ENCODE peak calls at places on chromosomes 13 and 19, in six cellular contexts. One of them, this sample, is unnamed.

GRCh38 chr13:102678339-102679122 is 16.3 kb downstream of the METTL21C start:
- DNase-seq in HAP-1: no peak
- DNase-seq in GM23248: no peak
- DNase-seq in stomach: no peak
- DNase-seq in neuronal stem cell: no peak
- DNase-seq in fibroblast of lung: no peak
- DNase-seq in this sample: no peak

GRCh38 chr19:10848208-10848843 is at the start of gene C19orf38:
- DNase-seq in HAP-1: no peak
- DNase-seq in GM23248: no peak
- DNase-seq in stomach: no peak
- DNase-seq in neuronal stem cell: no peak
- DNase-seq in fibroblast of lung: no peak
- DNase-seq in this sample: no peak

GRCh38 chr13:31951215-31951678 is 80.3 kb upstream of the FRY start:
- DNase-seq in HAP-1: no peak
- DNase-seq in GM23248: peak; percentile 33
- DNase-seq in stomach: peak; percentile 64
- DNase-seq in neuronal stem cell: no peak
- DNase-seq in fibroblast of lung: no peak
- DNase-seq in this sample: no peak

GRCh38 chr19:798415-799075 is 1.3 kb downstream of the PTBP1 start:
- DNase-seq in HAP-1: no peak
- DNase-seq in GM23248: peak; percentile 57
- DNase-seq in stomach: no peak
- DNase-seq in neuronal stem cell: no peak
- DNase-seq in fibroblast of lung: no peak
- DNase-seq in this sample: no peak

GRCh38 chr19:49689133-49690072 is at the start of gene ADM5:
- DNase-seq in HAP-1: no peak
- DNase-seq in GM23248: peak; percentile 51
- DNase-seq in stomach: peak; percentile 77
- DNase-seq in neuronal stem cell: no peak
- DNase-seq in fibroblast of lung: no peak
- DNase-seq in this sample: no peak

GRCh38 chr19:29658221-29658991 is 6.9 kb upstream of the PLEKHF1 start:
- DNase-seq in HAP-1: no peak
- DNase-seq in GM23248: peak; percentile 39
- DNase-seq in stomach: no peak
- DNase-seq in neuronal stem cell: no peak
- DNase-seq in fibroblast of lung: peak; percentile 55
- DNase-seq in this sample: no peak

GRCh38 chr13:99984134-99984462 is 2.5 kb downstream of the ZIC2 start:
- DNase-seq in HAP-1: no peak
- DNase-seq in GM23248: no peak
- DNase-seq in stomach: no peak
- DNase-seq in neuronal stem cell: no peak
- DNase-seq in fibroblast of lung: no peak
- DNase-seq in this sample: no peak

GRCh38 chr19:40465025-40465780 is at the start of gene BLVRB:
- DNase-seq in HAP-1: no peak
- DNase-seq in GM23248: peak; percentile 87
- DNase-seq in stomach: no peak
- DNase-seq in neuronal stem cell: no peak
- DNase-seq in fibroblast of lung: peak; percentile 71
- DNase-seq in this sample: peak; percentile 48

GRCh38 chr13:46165485-46166220 is 16.3 kb downstream of the LCP1 start:
- DNase-seq in HAP-1: no peak
- DNase-seq in GM23248: no peak
- DNase-seq in stomach: no peak
- DNase-seq in neuronal stem cell: no peak
- DNase-seq in fibroblast of lung: no peak
- DNase-seq in this sample: no peak

GRCh38 chr19:16841391-16841926 is 12.3 kb downstream of the SIN3B start:
- DNase-seq in HAP-1: no peak
- DNase-seq in GM23248: no peak
- DNase-seq in stomach: no peak
- DNase-seq in neuronal stem cell: no peak
- DNase-seq in fibroblast of lung: no peak
- DNase-seq in this sample: no peak

GRCh38 chr13:107788464-107789165 is 426.7 kb downstream of the LIG4 start:
- DNase-seq in HAP-1: no peak
- DNase-seq in GM23248: no peak
- DNase-seq in stomach: no peak
- DNase-seq in neuronal stem cell: no peak
- DNase-seq in fibroblast of lung: no peak
- DNase-seq in this sample: no peak

GRCh38 chr13:82803341-82803740 is 1078.9 kb downstream of the SLITRK1 start:
- DNase-seq in HAP-1: no peak
- DNase-seq in GM23248: peak; percentile 1
- DNase-seq in stomach: no peak
- DNase-seq in neuronal stem cell: no peak
- DNase-seq in fibroblast of lung: peak; percentile 21
- DNase-seq in this sample: peak; percentile 16

GRCh38 chr19:29393915-29394460 is 131.8 kb upstream of the VSTM2B start:
- DNase-seq in HAP-1: no peak
- DNase-seq in GM23248: no peak
- DNase-seq in stomach: no peak
- DNase-seq in neuronal stem cell: no peak
- DNase-seq in fibroblast of lung: no peak
- DNase-seq in this sample: no peak

GRCh38 chr13:51745236-51745635 is 58.7 kb downstream of the DHRS12 start:
- DNase-seq in HAP-1: no peak
- DNase-seq in GM23248: no peak
- DNase-seq in stomach: no peak
- DNase-seq in neuronal stem cell: no peak
- DNase-seq in fibroblast of lung: no peak
- DNase-seq in this sample: no peak

GRCh38 chr13:101763191-101763590 is 310.7 kb downstream of the ITGBL1 start:
- DNase-seq in HAP-1: no peak
- DNase-seq in GM23248: no peak
- DNase-seq in stomach: no peak
- DNase-seq in neuronal stem cell: no peak
- DNase-seq in fibroblast of lung: no peak
- DNase-seq in this sample: no peak

GRCh38 chr19:3556978-3557460 is 367 bp downstream of the MFSD12 start:
- DNase-seq in HAP-1: peak; percentile 58
- DNase-seq in GM23248: peak; percentile 72
- DNase-seq in stomach: peak; percentile 48
- DNase-seq in neuronal stem cell: no peak
- DNase-seq in fibroblast of lung: no peak
- DNase-seq in this sample: no peak

DNA sequence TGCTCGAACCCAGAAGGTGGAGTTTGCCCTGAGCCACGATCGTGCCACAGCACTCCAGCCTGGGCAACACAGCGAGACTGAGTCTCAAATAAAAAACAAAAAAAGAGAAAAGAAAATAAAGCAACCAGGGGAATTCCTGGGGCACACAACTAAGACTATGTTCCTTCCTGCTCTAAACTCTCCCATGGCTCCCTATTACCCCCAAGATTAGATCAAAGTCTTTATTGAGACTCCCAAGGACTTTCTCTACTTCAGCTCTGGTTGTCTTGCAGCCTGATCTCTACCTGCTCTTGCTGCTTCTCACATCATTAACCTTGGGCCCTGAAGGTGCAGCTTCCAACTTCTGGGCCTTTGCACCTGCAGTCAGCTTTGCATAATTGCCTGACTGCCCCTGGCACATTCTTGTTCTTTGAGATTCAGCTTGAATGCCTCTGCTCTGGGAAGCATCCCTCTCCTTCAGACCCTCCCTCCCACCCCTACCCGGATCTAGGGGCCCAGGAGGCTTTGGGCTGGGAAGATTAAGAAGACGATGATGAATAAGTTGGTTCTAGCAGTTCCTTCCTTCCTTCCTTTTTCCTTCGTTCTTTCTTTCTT is 16.8 kb upstream of the CERS4 start:
- DNase-seq in HAP-1: no peak
- DNase-seq in GM23248: no peak
- DNase-seq in stomach: no peak
- DNase-seq in neuronal stem cell: no peak
- DNase-seq in fibroblast of lung: no peak
- DNase-seq in this sample: no peak
- H3K4me3 ChIP-seq in HAP-1: no peak overlapping the region
- H3K4me3 ChIP-seq in GM23248: no peak overlapping the region
- H3K4me3 ChIP-seq in stomach: no peak overlapping the region
- H3K4me3 ChIP-seq in neuronal stem cell: no peak overlapping the region
- H3K4me3 ChIP-seq in fibroblast of lung: no peak overlapping the region
- H3K4me3 ChIP-seq in this sample: no peak overlapping the region

DNA sequence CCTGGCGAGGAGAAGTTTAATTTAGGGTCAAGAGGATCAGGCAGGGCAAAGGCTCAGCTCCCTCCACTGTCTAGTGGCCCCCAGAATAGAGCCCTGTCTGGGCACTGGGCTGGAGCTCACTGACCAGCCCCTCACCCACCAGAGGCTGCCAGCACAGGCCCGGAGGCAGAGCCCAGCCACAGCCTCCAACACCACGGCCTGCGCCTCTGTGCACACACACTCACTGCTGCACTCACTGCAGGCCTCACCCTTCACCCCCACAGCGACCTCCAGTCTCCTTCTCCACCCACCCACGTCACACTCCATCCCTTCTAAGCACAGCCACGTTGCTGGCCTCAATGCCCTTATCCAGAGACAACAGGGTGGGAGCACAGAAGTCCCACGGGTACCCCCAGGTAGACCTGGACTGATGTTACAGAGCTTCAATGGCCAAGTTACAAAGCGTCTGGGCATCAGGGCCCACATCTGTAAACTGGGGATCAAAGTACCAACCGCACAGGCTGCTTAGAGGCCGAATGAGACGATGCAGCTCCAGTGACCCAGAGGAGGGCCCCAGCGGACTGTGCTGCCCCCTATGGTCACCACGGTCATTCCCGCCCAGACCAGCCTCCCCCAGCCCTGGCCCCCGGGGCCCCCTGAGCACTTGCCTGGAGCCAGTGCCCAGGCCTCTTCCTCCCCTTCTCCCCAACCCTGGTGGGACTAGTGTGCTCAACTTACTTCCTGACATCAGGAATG is 4.5 kb upstream of the PRKD2 start:
- DNase-seq in HAP-1: no peak
- DNase-seq in GM23248: peak; percentile 28
- DNase-seq in stomach: no peak
- DNase-seq in neuronal stem cell: no peak
- DNase-seq in fibroblast of lung: no peak
- DNase-seq in this sample: no peak
- H3K4me3 ChIP-seq in HAP-1: no peak overlapping the region
- H3K4me3 ChIP-seq in GM23248: no peak overlapping the region
- H3K4me3 ChIP-seq in stomach: no peak overlapping the region
- H3K4me3 ChIP-seq in neuronal stem cell: no peak overlapping the region
- H3K4me3 ChIP-seq in fibroblast of lung: no peak overlapping the region
- H3K4me3 ChIP-seq in this sample: no peak overlapping the region

GRCh38 chr13:50353651-50354415 is 338.6 kb downstream of the KCNRG start:
- DNase-seq in HAP-1: no peak
- DNase-seq in GM23248: peak; percentile 80
- DNase-seq in stomach: no peak
- DNase-seq in neuronal stem cell: no peak
- DNase-seq in fibroblast of lung: peak; percentile 67
- DNase-seq in this sample: peak; percentile 39
- H3K4me3 ChIP-seq in HAP-1: no peak overlapping the region
- H3K4me3 ChIP-seq in GM23248: no peak overlapping the region
- H3K4me3 ChIP-seq in stomach: no peak overlapping the region
- H3K4me3 ChIP-seq in neuronal stem cell: no peak overlapping the region
- H3K4me3 ChIP-seq in fibroblast of lung: no peak overlapping the region
- H3K4me3 ChIP-seq in this sample: no peak overlapping the region

GRCh38 chr19:53554804-53555203 is 16.9 kb downstream of the ZNF331 start:
- DNase-seq in HAP-1: no peak
- DNase-seq in GM23248: peak; percentile 18
- DNase-seq in stomach: no peak
- DNase-seq in neuronal stem cell: no peak
- DNase-seq in fibroblast of lung: no peak
- DNase-seq in this sample: no peak
- H3K4me3 ChIP-seq in HAP-1: no peak overlapping the region
- H3K4me3 ChIP-seq in GM23248: peak overlapping the region; percentile 76
- H3K4me3 ChIP-seq in stomach: peak overlapping the region; percentile 49
- H3K4me3 ChIP-seq in neuronal stem cell: no peak overlapping the region
- H3K4me3 ChIP-seq in fibroblast of lung: peak overlapping the region; percentile 75
- H3K4me3 ChIP-seq in this sample: peak overlapping the region; percentile 62

This sample was measured in skeletal muscle cell.